ENCODE peak calls at places on chromosomes 7 and 10, in four cellular contexts. One of them, this sample, is unnamed.
A peak's percentile ranks its signal among the peaks of the same experiment; 100 is the strongest.

GRCh38 chr7:151518105-151518780 is 1.5 kb downstream of the RHEB start:
- DNase-seq in GM12878: no peak
- DNase-seq in HepG2: peak; percentile 44
- DNase-seq in K562: no peak
- DNase-seq in this sample: peak; percentile 50

GRCh38 chr10:110279062-110279986 is 25.4 kb downstream of the SMNDC1 start:
- DNase-seq in K562: peak; percentile 28
- DNase-seq in HepG2: peak; percentile 65
- DNase-seq in GM12878: peak; percentile 28
- DNase-seq in this sample: peak; percentile 54

GRCh38 chr7:17304926-17305325 is 6.5 kb downstream of the AHR start:
- DNase-seq in GM12878: no peak
- DNase-seq in HepG2: no peak
- DNase-seq in K562: no peak
- DNase-seq in this sample: no peak

GRCh38 chr7:129741743-129742213 is 130.3 kb downstream of the NRF1 start:
- DNase-seq in K562: no peak
- DNase-seq in HepG2: no peak
- DNase-seq in GM12878: no peak
- DNase-seq in this sample: peak; percentile 61

GRCh38 chr7:77455334-77455733 is 39.2 kb upstream of the GSAP start:
- DNase-seq in GM12878: no peak
- DNase-seq in HepG2: peak; percentile 60
- DNase-seq in K562: no peak
- DNase-seq in this sample: no peak

GRCh38 chr10:14953452-14954000 is 370 bp downstream of the DCLRE1C start:
- DNase-seq in HepG2: no peak
- DNase-seq in K562: peak; percentile 62
- DNase-seq in GM12878: peak; percentile 40
- DNase-seq in this sample: peak; percentile 76

GRCh38 chr10:45646384-45647050 is 26.1 kb downstream of the ZFAND4 start:
- DNase-seq in K562: no peak
- DNase-seq in GM12878: no peak
- DNase-seq in HepG2: no peak
- DNase-seq in this sample: no peak

GRCh38 chr10:63866075-63866746 is 345.0 kb downstream of the REEP3 start:
- DNase-seq in HepG2: peak; percentile 27
- DNase-seq in GM12878: peak; percentile 5
- DNase-seq in K562: peak; percentile 73
- DNase-seq in this sample: peak; percentile 74

GRCh38 chr7:157682946-157683239 is 346.1 kb downstream of the DNAJB6 start:
- DNase-seq in HepG2: no peak
- DNase-seq in GM12878: no peak
- DNase-seq in K562: no peak
- DNase-seq in this sample: no peak

GRCh38 chr10:69696073-69696731 is 66.2 kb downstream of the FAM241B start:
- DNase-seq in HepG2: peak; percentile 70
- DNase-seq in GM12878: no peak
- DNase-seq in K562: peak; percentile 75
- DNase-seq in this sample: no peak

GRCh38 chr7:28165221-28165807 is 15.3 kb downstream of the JAZF1 start:
- DNase-seq in GM12878: no peak
- DNase-seq in HepG2: no peak
- DNase-seq in K562: no peak
- DNase-seq in this sample: no peak

GRCh38 chr7:156735861-156736260 is 95.3 kb downstream of the RNF32 start:
- DNase-seq in K562: no peak
- DNase-seq in HepG2: no peak
- DNase-seq in GM12878: no peak
- DNase-seq in this sample: no peak

GRCh38 chr7:148336411-148336810 is 254.2 kb upstream of the C7orf33 start:
- DNase-seq in HepG2: no peak
- DNase-seq in GM12878: no peak
- DNase-seq in K562: no peak
- DNase-seq in this sample: no peak

GRCh38 chr7:84317536-84317935 is 122.9 kb upstream of the SEMA3A start:
- DNase-seq in GM12878: no peak
- DNase-seq in HepG2: no peak
- DNase-seq in K562: no peak
- DNase-seq in this sample: no peak

GRCh38 chr7:145169908-145170307 is 334.1 kb upstream of the TPK1 start:
- DNase-seq in GM12878: no peak
- DNase-seq in HepG2: no peak
- DNase-seq in K562: no peak
- DNase-seq in this sample: peak; percentile 4

GRCh38 chr10:86439544-86439943 is 72.9 kb upstream of the GRID1 start:
- DNase-seq in HepG2: peak; percentile 66
- DNase-seq in K562: no peak
- DNase-seq in GM12878: no peak
- DNase-seq in this sample: no peak

GRCh38 chr7:37882086-37882485 is 33.7 kb downstream of the NME8 start:
- DNase-seq in GM12878: no peak
- DNase-seq in HepG2: no peak
- DNase-seq in K562: no peak
- DNase-seq in this sample: no peak

GRCh38 chr7:28130277-28130676 is 50.3 kb downstream of the JAZF1 start:
- DNase-seq in GM12878: no peak
- DNase-seq in HepG2: no peak
- DNase-seq in K562: no peak
- DNase-seq in this sample: no peak

GRCh38 chr10:78861456-78862327 is 207.1 kb upstream of the ZMIZ1 start:
- DNase-seq in GM12878: no peak
- DNase-seq in K562: no peak
- DNase-seq in HepG2: no peak
- DNase-seq in this sample: peak; percentile 58

GRCh38 chr10:58064714-58065528 is 202.8 kb downstream of the IPMK start:
- DNase-seq in K562: peak; percentile 23
- DNase-seq in HepG2: peak; percentile 35
- DNase-seq in GM12878: no peak
- DNase-seq in this sample: peak; percentile 43

GRCh38 chr10:89053555-89053954 is 63.0 kb downstream of the FAS start:
- DNase-seq in GM12878: no peak
- DNase-seq in K562: no peak
- DNase-seq in HepG2: no peak
- DNase-seq in this sample: no peak

GRCh38 chr10:24871006-24871405 is 81.4 kb downstream of the PRTFDC1 start:
- DNase-seq in K562: no peak
- DNase-seq in GM12878: no peak
- DNase-seq in HepG2: no peak
- DNase-seq in this sample: no peak

GRCh38 chr10:29119374-29119773 is 169.5 kb upstream of the LYZL1 start:
- DNase-seq in GM12878: no peak
- DNase-seq in HepG2: peak; percentile 46
- DNase-seq in K562: peak; percentile 61
- DNase-seq in this sample: no peak

GRCh38 chr10:101773923-101774588 is 1.9 kb downstream of the FGF8 start:
- DNase-seq in K562: no peak
- DNase-seq in GM12878: no peak
- DNase-seq in HepG2: no peak
- DNase-seq in this sample: peak; percentile 16

GRCh38 chr7:117871778-117872538 is 1.3 kb downstream of the CTTNBP2 start:
- DNase-seq in HepG2: no peak
- DNase-seq in K562: no peak
- DNase-seq in GM12878: no peak
- DNase-seq in this sample: peak; percentile 24

GRCh38 chr7:25669954-25670841 is 441.9 kb upstream of the NPVF start:
- DNase-seq in GM12878: no peak
- DNase-seq in HepG2: no peak
- DNase-seq in K562: no peak
- DNase-seq in this sample: no peak

GRCh38 chr7:34837316-34837715 is 179.3 kb downstream of the NPSR1 start:
- DNase-seq in GM12878: no peak
- DNase-seq in HepG2: no peak
- DNase-seq in K562: no peak
- DNase-seq in this sample: no peak

GRCh38 chr10:127679642-127680255 is 57.2 kb upstream of the FOXI2 start:
- DNase-seq in GM12878: no peak
- DNase-seq in HepG2: no peak
- DNase-seq in K562: no peak
- DNase-seq in this sample: no peak
- TF ChIP-seq TAF1 in GM12878: no peak
- TF ChIP-seq TAF1 in HepG2: no peak
- TF ChIP-seq TAF1 in K562: no peak
- TF ChIP-seq TAF1 in this sample: no peak

GRCh38 chr7:9869151-9869550 is 1104.5 kb upstream of the PHF14 start:
- DNase-seq in K562: no peak
- DNase-seq in HepG2: no peak
- DNase-seq in GM12878: no peak
- DNase-seq in this sample: no peak

DNA sequence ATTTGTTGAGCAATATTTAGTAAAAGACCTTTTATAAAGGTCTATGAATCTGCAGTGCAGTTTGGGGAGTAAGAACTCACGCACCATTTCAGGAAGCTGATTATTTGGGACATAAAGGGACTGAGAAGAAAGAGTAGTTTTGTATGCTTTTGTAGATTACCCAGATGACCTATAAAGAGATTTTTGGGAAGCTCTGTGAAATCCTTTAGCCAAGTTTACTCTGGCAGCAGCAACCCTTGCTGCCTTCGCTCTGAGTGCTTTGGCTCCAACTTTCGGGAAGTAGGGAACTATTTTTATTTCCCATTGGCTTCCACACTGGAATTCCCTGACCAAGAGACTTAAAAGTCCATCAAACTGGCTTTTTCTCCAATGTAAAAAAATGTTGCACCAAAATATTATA is 1110.1 kb upstream of the PHF14 start:
- DNase-seq in K562: no peak
- DNase-seq in GM12878: no peak
- DNase-seq in HepG2: no peak
- DNase-seq in this sample: no peak
- TF ChIP-seq REST in K562: no peak
- TF ChIP-seq REST in GM12878: no peak
- TF ChIP-seq REST in HepG2: no peak
- TF ChIP-seq REST in this sample: no peak

GRCh38 chr7:86479144-86479543 is 164.6 kb upstream of the GRM3 start:
- DNase-seq in GM12878: no peak
- DNase-seq in K562: no peak
- DNase-seq in HepG2: no peak
- DNase-seq in this sample: no peak

DNA sequence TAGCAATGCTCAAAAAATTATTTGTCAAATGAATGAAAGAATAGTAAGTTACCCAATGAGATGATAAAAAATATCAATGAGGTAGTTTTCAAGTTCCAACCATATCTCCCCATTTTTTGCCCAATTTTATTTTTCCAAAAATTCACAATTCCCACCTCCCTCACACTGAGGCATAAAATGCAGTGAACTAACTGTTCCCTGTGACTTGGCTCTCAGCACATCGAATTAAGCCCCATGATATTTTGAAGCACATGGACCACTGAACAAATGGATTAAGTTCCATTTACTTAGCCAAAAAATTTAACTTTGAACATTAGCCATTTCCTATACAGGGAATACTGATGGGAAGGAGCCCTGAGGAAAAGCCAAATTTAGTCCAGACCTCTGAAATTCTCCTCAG is 166.4 kb upstream of the GRM3 start:
- DNase-seq in K562: no peak
- DNase-seq in GM12878: no peak
- DNase-seq in HepG2: no peak
- DNase-seq in this sample: no peak
- H3K4me1 ChIP-seq in K562: no peaks in the 10 kb centered on the region
- H3K4me1 ChIP-seq in GM12878: no peaks in the 10 kb centered on the region
- H3K4me1 ChIP-seq in HepG2: no peaks in the 10 kb centered on the region
- H3K4me1 ChIP-seq in this sample: no peaks in the 10 kb centered on the region

DNA sequence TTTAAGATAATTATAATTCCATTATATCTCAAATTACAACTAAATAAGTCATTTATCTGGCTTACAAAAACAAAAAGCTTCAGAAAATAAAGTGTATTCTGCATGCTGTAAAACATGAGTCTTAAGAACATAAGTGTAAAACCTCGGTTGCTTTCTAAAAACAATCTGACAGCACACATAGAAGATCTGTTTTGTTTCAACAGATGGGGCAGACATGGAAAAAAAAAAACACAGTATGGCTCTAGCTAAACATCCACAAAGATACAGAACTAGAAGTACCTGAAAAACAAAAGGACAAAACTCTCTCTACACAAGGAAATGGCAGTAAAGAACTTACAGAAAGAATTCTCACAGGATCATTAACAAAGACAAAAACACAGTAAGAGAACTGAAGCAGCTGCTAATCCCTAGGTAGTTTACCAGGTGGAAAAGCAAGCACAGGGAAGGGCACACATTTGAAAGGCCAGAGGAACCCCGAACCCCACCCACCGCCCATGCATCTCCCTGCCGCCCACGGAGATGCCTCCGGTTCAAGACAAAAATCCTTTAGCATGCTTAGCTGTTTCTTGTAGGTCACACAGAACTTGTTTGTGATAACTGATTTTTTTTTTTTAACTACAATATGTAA is 42.5 kb downstream of the DLD start:
- DNase-seq in GM12878: no peak
- DNase-seq in HepG2: no peak
- DNase-seq in K562: no peak
- DNase-seq in this sample: no peak
- TF ChIP-seq TAF1 in GM12878: no peak
- TF ChIP-seq TAF1 in HepG2: no peak
- TF ChIP-seq TAF1 in K562: no peak
- TF ChIP-seq TAF1 in this sample: no peak

GRCh38 chr10:80552151-80552646 is 14.5 kb downstream of the SH2D4B start:
- DNase-seq in K562: no peak
- DNase-seq in GM12878: no peak
- DNase-seq in HepG2: peak; percentile 19
- DNase-seq in this sample: no peak
- TF ChIP-seq REST in K562: no peak
- TF ChIP-seq REST in GM12878: no peak
- TF ChIP-seq REST in HepG2: no peak
- TF ChIP-seq REST in this sample: no peak

GRCh38 chr7:50315193-50315592 is 10.7 kb downstream of the IKZF1 start:
- DNase-seq in GM12878: no peak
- DNase-seq in K562: no peak
- DNase-seq in HepG2: no peak
- DNase-seq in this sample: no peak
- H3K4me1 ChIP-seq in GM12878: peaks cover 41% of the 10 kb centered on the region
- H3K4me1 ChIP-seq in K562: peaks cover 56% of the 10 kb centered on the region
- H3K4me1 ChIP-seq in HepG2: no peaks in the 10 kb centered on the region
- H3K4me1 ChIP-seq in this sample: no peaks in the 10 kb centered on the region

GRCh38 chr10:13751191-13751764 is 164.5 kb downstream of the PRPF18 start:
- DNase-seq in HepG2: no peak
- DNase-seq in GM12878: peak; percentile 60
- DNase-seq in K562: no peak
- DNase-seq in this sample: no peak
- TF ChIP-seq TAF1 in HepG2: no peak
- TF ChIP-seq TAF1 in GM12878: no peak
- TF ChIP-seq TAF1 in K562: no peak
- TF ChIP-seq TAF1 in this sample: no peak

This sample was measured in SK-N-SH.